ENCODE peak calls at places on chromosomes 5 and 9, in nine cellular contexts. V, O, X, D, K, E, L, Z and N are unnamed samples. For H3K36me3, the result is how much of the 10 kb centered on the place peaks cover.

GRCh38 chr9:135476981-135477380 is 2.6 kb upstream of the PPP1R26 start:
- DNase-seq in K (no peak), O (no peak), Z (no peak), V (peak), L (no peak), X (no peak), D (no peak), E (no peak), N (no peak)

GRCh38 chr5:53777864-53778618 is 217.6 kb downstream of the NDUFS4 start:
- DNase-seq in V (no peak), O (no peak), L (no peak), E (no peak), Z (no peak), K (no peak), X (no peak), D (no peak), N (no peak)

GRCh38 chr9:83622433-83622813 is 520 bp upstream of the IDNK start:
- DNase-seq in Z (no peak), K (peak), O (no peak), V (no peak), L (no peak), E (no peak), D (no peak), X (no peak), N (no peak)

GRCh38 chr5:94613583-94613982 is 4.8 kb downstream of the KIAA0825 start:
- DNase-seq in O (no peak), E (no peak), K (peak), V (no peak), L (no peak), D (peak), Z (no peak), X (no peak), N (no peak)

GRCh38 chr5:38403407-38403806 is 145.0 kb downstream of the EGFLAM start:
- DNase-seq in O (no peak), X (no peak), V (no peak), Z (no peak), E (no peak), K (no peak), L (no peak), D (no peak), N (no peak)

GRCh38 chr5:126676195-126676624 is 75.5 kb downstream of the PHAX start:
- DNase-seq in D (peak), X (no peak), K (peak), V (peak), O (peak), Z (peak), L (peak), E (no peak), N (no peak)

GRCh38 chr5:134526483-134527155 is 1.1 kb downstream of the JADE2 start:
- DNase-seq in L (peak), V (peak), K (peak), D (peak), E (peak), Z (peak), X (peak), O (peak), N (no peak)

GRCh38 chr5:82594097-82594496 is 315.9 kb upstream of the RPS23 start:
- DNase-seq in Z (no peak), L (no peak), D (no peak), V (no peak), O (no peak), E (no peak), K (no peak), X (no peak), N (no peak)

GRCh38 chr9:95081998-95082397 is 235.5 kb downstream of the FANCC start:
- DNase-seq in K (peak), V (peak), X (no peak), L (no peak), O (no peak), Z (peak), D (no peak), E (no peak), N (no peak)
- H3K36me3 ChIP-seq in K (under half), V (half or more), X (under half), L (under half), O (half or more), Z (half or more), D (under half), E (under half), N (under half)

GRCh38 chr9:22357016-22357415 is 89.6 kb upstream of the DMRTA1 start:
- DNase-seq in D (no peak), K (no peak), V (no peak), E (no peak), L (no peak), O (no peak), Z (no peak), X (no peak), N (no peak)

DNA sequence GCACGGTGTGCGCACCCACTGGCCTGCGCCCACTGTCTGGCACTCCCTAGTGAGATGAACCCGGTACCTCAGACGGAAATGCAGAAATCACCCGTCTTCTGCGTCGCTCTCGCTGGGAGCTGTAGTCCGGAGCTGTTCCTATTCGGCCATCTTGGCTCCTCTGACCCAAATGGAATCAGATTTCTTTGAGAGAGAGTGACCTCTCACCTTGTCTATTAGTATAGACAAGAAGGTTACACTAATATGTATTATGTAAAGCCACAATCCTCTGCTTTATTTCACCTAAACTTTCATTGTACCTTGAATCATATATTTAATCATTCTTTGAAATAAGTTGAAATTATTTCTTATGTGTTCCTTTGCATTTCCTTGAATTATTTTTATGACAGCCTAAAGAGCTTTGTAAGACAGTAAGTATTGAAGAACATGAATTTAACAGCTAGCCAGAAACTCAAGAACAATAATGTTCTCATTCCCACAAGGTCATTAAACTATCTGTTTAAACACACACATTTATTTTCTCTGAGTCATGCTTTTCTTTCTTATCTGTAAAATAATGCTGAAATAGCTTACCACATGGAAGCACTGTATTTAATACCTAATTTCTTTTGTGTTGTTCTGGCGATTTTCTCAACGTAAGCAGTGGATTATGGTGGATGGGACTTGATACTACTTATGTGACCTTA is 91.8 kb upstream of the DMRTA1 start:
- DNase-seq in L (no peak), V (peak), Z (no peak), O (no peak), E (no peak), X (no peak), K (no peak), D (no peak), N (no peak)
- H3K4me3 ChIP-seq in L (no peak), V (no peak), Z (no peak), O (no peak), E (no peak), X (no peak), K (no peak), D (no peak), N (no peak)

GRCh38 chr5:37207802-37208201 is 41.4 kb downstream of the CPLANE1 start:
- DNase-seq in D (no peak), E (no peak), L (no peak), V (no peak), K (no peak), O (no peak), Z (no peak), X (no peak), N (no peak)
- H3K36me3 ChIP-seq in D (under half), E (under half), L (under half), V (under half), K (under half), O (half or more), Z (half or more), X (under half), N (under half)

GRCh38 chr5:138370537-138370936 is 18.1 kb downstream of the KDM3B start:
- DNase-seq in D (no peak), L (no peak), E (no peak), X (no peak), V (peak), O (no peak), Z (no peak), K (no peak), N (no peak)
- H3K4me3 ChIP-seq in D (no peak), L (no peak), E (no peak), X (no peak), V (no peak), O (no peak), Z (no peak), K (no peak), N (no peak)

GRCh38 chr9:137776306-137776995 is 101.1 kb upstream of the CACNA1B start:
- DNase-seq in D (no peak), O (no peak), K (no peak), E (no peak), Z (peak), L (no peak), X (no peak), V (peak), N (no peak)
- H3K36me3 ChIP-seq in D (under half), O (half or more), K (under half), E (under half), Z (half or more), L (under half), X (under half), V (under half), N (under half)

GRCh38 chr9:38065369-38066075 is 3.5 kb downstream of the SHB start:
- DNase-seq in K (no peak), O (no peak), E (no peak), X (no peak), Z (peak), D (no peak), V (no peak), L (no peak), N (no peak)
- H3K4me3 ChIP-seq in K (no peak), O (peak), E (peak), X (peak), Z (peak), D (no peak), V (peak), L (no peak), N (peak)

GRCh38 chr9:132614324-132614723 is 31.9 kb downstream of the BARHL1 start:
- DNase-seq in X (no peak), V (no peak), D (no peak), L (no peak), O (no peak), E (no peak), Z (no peak), K (no peak), N (no peak)
- H3K36me3 ChIP-seq in X (under half), V (under half), D (under half), L (under half), O (half or more), E (under half), Z (half or more), K (under half), N (half or more)